ENCODE peak calls at places on chromosomes 12 and 14, in ten cellular contexts. T is SW 1271; M is stimulated activated CD8-positive, alpha-beta memory T cell treated with anti-CD3 and anti-CD28 coated beads, Interleukin-2, amount 100 ng/mL, for 48 hours; Y is heart right ventricle; H is NCI-H446 treated with DMSO at 0.1 percent for 48 hours; N is endodermal cell; W is ovary; B is DMS 273 treated with DMSO at 0.1 percent for 48 hours; K is stimulated activated naive CD8-positive, alpha-beta T cell treated with anti-CD3 and anti-CD28 coated beads, Interleukin-15, amount 100 ng/mL, for 72 hours; G is NCI-H1092. I is an unnamed sample.

GRCh38 chr14:53900499-53900898 is 56.1 kb downstream of the BMP4 start:
- DNase-seq in G (no peak), Y (peak; percentile 51), B (no peak), M (no peak), W (no peak), H (no peak), N (no peak), K (no peak), T (no peak), I (no peak)

GRCh38 chr14:96799489-96800056 is 2.4 kb downstream of the VRK1 start:
- DNase-seq in B (no peak), H (no peak), K (no peak), N (no peak), M (no peak), Y (no peak), G (no peak), T (no peak), W (no peak), I (no peak)

GRCh38 chr14:70567791-70568190 is 32.7 kb downstream of the MED6 start:
- DNase-seq in M (no peak), K (peak; percentile 8), T (no peak), G (no peak), H (no peak), W (no peak), N (peak; percentile 82), Y (no peak), B (no peak), I (peak; percentile 2)

GRCh38 chr14:71463807-71464206 is 468.4 kb upstream of the RGS6 start:
- DNase-seq in T (no peak), N (no peak), W (no peak), B (no peak), K (no peak), G (no peak), H (no peak), M (no peak), Y (no peak), I (no peak)

GRCh38 chr12:25130741-25131188 is 64.2 kb downstream of the DNAI7 start:
- DNase-seq in M (no peak), T (no peak), B (no peak), W (no peak), K (no peak), H (peak; percentile 10), G (peak; percentile 4), N (no peak), Y (no peak), I (peak; percentile 38)

GRCh38 chr12:26001530-26001929 is 43.0 kb downstream of the RASSF8 start:
- DNase-seq in G (no peak), Y (no peak), T (no peak), W (no peak), K (no peak), N (no peak), M (no peak), H (no peak), B (no peak), I (no peak)

GRCh38 chr14:103156733-103157411 is 33.6 kb downstream of the TNFAIP2 start:
- DNase-seq in Y (no peak), G (no peak), H (no peak), K (no peak), T (no peak), N (peak; percentile 74), M (no peak), B (no peak), W (no peak), I (no peak)

GRCh38 chr12:47717443-47718193 is 7.7 kb downstream of the ENDOU start:
- DNase-seq in N (peak; percentile 97), B (peak; percentile 24), T (no peak), M (peak; percentile 28), W (peak; percentile 86), G (peak; percentile 82), K (peak; percentile 58), H (peak; percentile 0), Y (peak; percentile 89), I (peak; percentile 79)

GRCh38 chr14:64064447-64064846 is 211.6 kb downstream of the SYNE2 start:
- DNase-seq in N (no peak), H (no peak), G (no peak), W (no peak), Y (no peak), B (no peak), K (no peak), T (no peak), M (no peak), I (no peak)

GRCh38 chr12:44021471-44021971 is 185.6 kb downstream of the TMEM117 start:
- DNase-seq in K (no peak), G (no peak), M (no peak), B (no peak), Y (no peak), H (no peak), T (no peak), N (no peak), W (no peak), I (no peak)

GRCh38 chr12:94714378-94714777 is 64.0 kb upstream of the TMCC3 start:
- DNase-seq in B (peak; percentile 57), T (no peak), N (no peak), G (no peak), M (no peak), Y (no peak), H (no peak), W (no peak), K (no peak), I (peak; percentile 36)

GRCh38 chr14:44649056-44649455 is 142.0 kb upstream of the FSCB start:
- DNase-seq in H (no peak), K (no peak), T (no peak), N (no peak), Y (no peak), B (no peak), W (no peak), M (no peak), G (no peak), I (no peak)

GRCh38 chr14:53501361-53502320 is 348.5 kb upstream of the DDHD1 start:
- DNase-seq in M (no peak), G (no peak), T (no peak), N (no peak), W (no peak), K (no peak), H (no peak), B (no peak), Y (no peak), I (no peak)

GRCh38 chr14:96176811-96177211 is 27.8 kb upstream of the BDKRB2 start:
- DNase-seq in H (no peak), G (no peak), Y (peak; percentile 29), B (no peak), W (peak; percentile 29), N (no peak), T (no peak), M (no peak), K (no peak), I (peak; percentile 96)

GRCh38 chr12:130633771-130634170 is 82.3 kb downstream of the RIMBP2 start:
- DNase-seq in T (no peak), M (no peak), W (no peak), B (no peak), G (peak; percentile 97), N (peak; percentile 95), H (no peak), Y (no peak), K (no peak), I (no peak)

GRCh38 chr12:109630815-109631214 is 57.2 kb downstream of the MVK start:
- DNase-seq in G (no peak), H (no peak), Y (no peak), N (peak; percentile 68), B (no peak), M (no peak), K (no peak), T (no peak), W (no peak), I (no peak)